ENCODE peak calls at places on chromosomes 16 and 17, in nine cellular contexts. I, S, D, A, M, N, T, Y and L are unnamed samples. For H3K4me1, the result is how much of the 10 kb centered on the place peaks cover.

GRCh38 chr16:11252482-11252931 is 3.5 kb downstream of the SOCS1 start:
- DNase-seq in I (no peak), S (no peak), D (no peak), A (no peak), M (no peak), N (no peak), T (no peak), Y (no peak), L (no peak)

GRCh38 chr17:29617481-29618271 is 5.0 kb downstream of the CORO6 start:
- DNase-seq in I (peak), S (no peak), D (peak), A (peak), M (peak), N (peak), T (no peak), Y (peak), L (peak)

GRCh38 chr17:82873521-82873920 is 33.7 kb upstream of the ZNF750 start:
- DNase-seq in I (no peak), S (no peak), D (no peak), A (no peak), M (no peak), N (no peak), T (no peak), Y (no peak), L (no peak)

GRCh38 chr16:57284952-57285263 is 436 bp upstream of the PLLP start:
- DNase-seq in I (no peak), S (no peak), D (no peak), A (no peak), M (no peak), N (no peak), T (no peak), Y (no peak), L (no peak)

GRCh38 chr17:64780096-64781012 is 118.2 kb upstream of the SMURF2 start:
- DNase-seq in I (peak), S (peak), D (peak), A (peak), M (peak), N (no peak), T (peak), Y (peak), L (peak)

GRCh38 chr17:58310511-58311428 is 17.8 kb downstream of the TSPOAP1 start:
- DNase-seq in I (peak), S (peak), D (peak), A (no peak), M (no peak), N (no peak), T (peak), Y (no peak), L (no peak)

GRCh38 chr17:58421711-58422110 is 4.4 kb upstream of the RNF43 start:
- DNase-seq in I (no peak), S (no peak), D (no peak), A (no peak), M (no peak), N (no peak), T (no peak), Y (no peak), L (no peak)

GRCh38 chr16:79595261-79595660 is 5.3 kb downstream of the MAF start:
- DNase-seq in I (no peak), S (no peak), D (peak), A (no peak), M (no peak), N (no peak), T (no peak), Y (no peak), L (no peak)

GRCh38 chr17:79831367-79832210 is 7.7 kb downstream of the CBX4 start:
- DNase-seq in I (peak), S (peak), D (peak), A (no peak), M (peak), N (no peak), T (peak), Y (no peak), L (no peak)

GRCh38 chr17:29784661-29785060 is 145.4 kb downstream of the SSH2 start:
- DNase-seq in I (no peak), S (no peak), D (no peak), A (peak), M (no peak), N (no peak), T (no peak), Y (peak), L (no peak)

GRCh38 chr17:70053241-70054234 is 21.5 kb upstream of the KCNJ16 start:
- DNase-seq in I (no peak), S (no peak), D (peak), A (no peak), M (no peak), N (no peak), T (no peak), Y (peak), L (no peak)

GRCh38 chr17:66200685-66201092 is 8.8 kb upstream of the CEP112 start:
- DNase-seq in I (peak), S (no peak), D (peak), A (peak), M (no peak), N (peak), T (peak), Y (peak), L (peak)

GRCh38 chr16:69393898-69394849 is 8.4 kb upstream of the TERF2 start:
- DNase-seq in I (no peak), S (no peak), D (no peak), A (no peak), M (no peak), N (no peak), T (no peak), Y (peak), L (peak)

GRCh38 chr16:24610421-24610765 is 71.0 kb downstream of the RBBP6 start:
- DNase-seq in I (no peak), S (no peak), D (peak), A (no peak), M (peak), N (no peak), T (no peak), Y (peak), L (no peak)

GRCh38 chr16:84563316-84563715 is 54.6 kb downstream of the COTL1 start:
- DNase-seq in I (no peak), S (no peak), D (no peak), A (no peak), M (no peak), N (no peak), T (no peak), Y (no peak), L (no peak)

GRCh38 chr17:29625037-29625750 is 2.5 kb upstream of the CORO6 start:
- DNase-seq in I (no peak), S (no peak), D (no peak), A (no peak), M (no peak), N (no peak), T (peak), Y (peak), L (no peak)

GRCh38 chr16:65375651-65376050 is 253.8 kb upstream of the CDH11 start:
- DNase-seq in I (no peak), S (no peak), D (no peak), A (no peak), M (no peak), N (no peak), T (no peak), Y (peak), L (no peak)

GRCh38 chr16:11674001-11674817 is 6.0 kb downstream of the SNN start:
- DNase-seq in I (no peak), S (no peak), D (no peak), A (no peak), M (peak), N (no peak), T (no peak), Y (no peak), L (no peak)

GRCh38 chr17:4899341-4900230 is at the start of gene C17orf107:
- DNase-seq in I (peak), S (peak), D (peak), A (no peak), M (peak), N (no peak), T (no peak), Y (peak), L (no peak)

GRCh38 chr17:68468785-68469184 is 11.5 kb upstream of the WIPI1 start:
- DNase-seq in I (no peak), S (no peak), D (no peak), A (no peak), M (no peak), N (no peak), T (no peak), Y (no peak), L (no peak)

GRCh38 chr16:716250-716607 is 1.3 kb downstream of the METRN start:
- DNase-seq in I (peak), S (peak), D (peak), A (no peak), M (peak), N (no peak), T (peak), Y (peak), L (no peak)

GRCh38 chr17:14923981-14924380 is 341.1 kb downstream of the PMP22 start:
- DNase-seq in I (no peak), S (no peak), D (no peak), A (no peak), M (no peak), N (no peak), T (no peak), Y (peak), L (no peak)

GRCh38 chr16:12231666-12232065 is 255.1 kb downstream of the SNX29 start:
- DNase-seq in I (no peak), S (no peak), D (no peak), A (no peak), M (no peak), N (no peak), T (no peak), Y (peak), L (no peak)

GRCh38 chr17:48571826-48572417 is 6.2 kb downstream of the HOXB4 start:
- DNase-seq in I (no peak), S (no peak), D (no peak), A (no peak), M (no peak), N (no peak), T (no peak), Y (no peak), L (no peak)
- H3K4me1 ChIP-seq in I (under half), S (under half), D (under half), A (under half), M (under half), N (under half), T (under half), Y (under half), L (under half)

DNA sequence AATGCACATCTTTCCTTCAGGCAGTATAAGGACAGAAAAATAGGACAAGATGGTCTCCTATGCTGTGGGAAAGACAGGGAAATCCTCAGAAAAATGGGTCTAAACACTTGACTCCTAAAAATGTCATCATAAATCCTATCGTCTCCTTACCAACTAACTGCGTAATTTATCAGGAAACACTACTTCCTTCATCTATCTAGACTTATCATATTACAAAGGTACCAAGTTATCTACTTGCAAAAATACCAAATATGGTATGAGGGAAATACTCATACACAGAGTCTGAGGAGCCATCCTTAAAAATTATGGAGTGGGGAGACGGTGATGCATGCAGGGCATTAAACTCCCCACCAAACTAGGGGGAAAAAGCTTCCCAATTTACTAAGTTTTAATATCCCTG is 44.1 kb downstream of the GRB2 start:
- DNase-seq in I (no peak), S (no peak), D (no peak), A (no peak), M (no peak), N (no peak), T (no peak), Y (no peak), L (no peak)
- H3K4me1 ChIP-seq in I (half or more), S (under half), D (under half), A (half or more), M (under half), N (half or more), T (under half), Y (under half), L (under half)

GRCh38 chr17:17667947-17668346 is 13.3 kb upstream of the RAI1 start:
- DNase-seq in I (no peak), S (no peak), D (no peak), A (no peak), M (no peak), N (no peak), T (no peak), Y (no peak), L (no peak)

GRCh38 chr17:17668358-17668757 is 12.9 kb upstream of the RAI1 start:
- DNase-seq in I (no peak), S (no peak), D (no peak), A (no peak), M (no peak), N (no peak), T (no peak), Y (no peak), L (no peak)

GRCh38 chr17:17666111-17666714 is 15.0 kb upstream of the RAI1 start:
- DNase-seq in I (peak), S (no peak), D (no peak), A (no peak), M (no peak), N (peak), T (no peak), Y (peak), L (no peak)

GRCh38 chr17:17665255-17665654 is 16.0 kb upstream of the RAI1 start:
- DNase-seq in I (no peak), S (no peak), D (no peak), A (no peak), M (no peak), N (no peak), T (no peak), Y (no peak), L (no peak)

DNA sequence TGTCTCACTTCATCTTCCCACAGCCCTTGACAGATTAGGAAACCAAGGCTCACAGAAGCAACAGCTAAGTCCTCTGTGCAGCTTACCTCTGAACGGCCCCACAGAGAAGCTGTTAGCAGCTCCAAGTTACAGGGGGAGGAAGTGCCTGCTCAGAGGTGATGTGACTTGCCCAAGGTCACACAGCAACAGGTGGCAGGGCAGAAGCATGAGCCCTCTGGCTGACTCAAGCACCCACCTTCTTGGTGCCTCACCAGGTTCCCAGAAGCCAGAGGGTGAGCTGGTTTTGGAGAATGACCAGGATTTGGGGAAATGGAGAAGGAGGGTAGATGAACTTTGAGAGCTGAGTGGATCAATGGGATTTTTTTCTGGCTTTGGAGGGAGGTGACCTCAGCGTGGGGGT is 14.0 kb upstream of the RAI1 start:
- DNase-seq in I (no peak), S (no peak), D (no peak), A (no peak), M (no peak), N (peak), T (no peak), Y (no peak), L (no peak)
- H3K4me1 ChIP-seq in I (under half), S (under half), D (under half), A (under half), M (under half), N (half or more), T (under half), Y (under half), L (under half)

GRCh38 chr16:2159052-2159838 is 3.7 kb downstream of the TRAF7 start:
- DNase-seq in I (peak), S (no peak), D (peak), A (no peak), M (peak), N (no peak), T (no peak), Y (peak), L (no peak)

GRCh38 chr16:2163211-2163881 is 7.8 kb downstream of the TRAF7 start:
- DNase-seq in I (peak), S (peak), D (no peak), A (no peak), M (no peak), N (no peak), T (no peak), Y (no peak), L (no peak)

GRCh38 chr16:2160915-2161551 is 5.5 kb downstream of the TRAF7 start:
- DNase-seq in I (peak), S (no peak), D (peak), A (no peak), M (no peak), N (no peak), T (no peak), Y (peak), L (no peak)

GRCh38 chr16:2162676-2163118 is 7.1 kb downstream of the TRAF7 start:
- DNase-seq in I (no peak), S (no peak), D (no peak), A (no peak), M (no peak), N (no peak), T (no peak), Y (no peak), L (no peak)

GRCh38 chr16:2161911-2162310 is 6.3 kb downstream of the TRAF7 start:
- DNase-seq in I (no peak), S (no peak), D (no peak), A (no peak), M (no peak), N (no peak), T (no peak), Y (no peak), L (no peak)
- H3K4me1 ChIP-seq in I (half or more), S (under half), D (under half), A (under half), M (under half), N (under half), T (under half), Y (under half), L (under half)

GRCh38 chr17:78409191-78409621 is 30.8 kb downstream of the PGS1 start:
- DNase-seq in I (peak), S (no peak), D (no peak), A (no peak), M (peak), N (no peak), T (no peak), Y (no peak), L (peak)

GRCh38 chr17:78411241-78411855 is 32.9 kb downstream of the PGS1 start:
- DNase-seq in I (no peak), S (no peak), D (no peak), A (no peak), M (no peak), N (no peak), T (no peak), Y (no peak), L (peak)

GRCh38 chr17:78414178-78415162 is 36.0 kb downstream of the PGS1 start:
- DNase-seq in I (no peak), S (no peak), D (no peak), A (no peak), M (no peak), N (no peak), T (no peak), Y (no peak), L (no peak)

GRCh38 chr17:78415821-78416301 is 37.4 kb downstream of the PGS1 start:
- DNase-seq in I (no peak), S (no peak), D (no peak), A (no peak), M (no peak), N (no peak), T (no peak), Y (no peak), L (no peak)

GRCh38 chr17:78412403-78412802 is 34.0 kb downstream of the PGS1 start:
- DNase-seq in I (no peak), S (no peak), D (no peak), A (peak), M (no peak), N (no peak), T (peak), Y (peak), L (no peak)
- H3K4me1 ChIP-seq in I (half or more), S (under half), D (under half), A (under half), M (under half), N (under half), T (under half), Y (under half), L (under half)

GRCh38 chr16:85619089-85619850 is 6.1 kb downstream of the GSE1 start:
- DNase-seq in I (no peak), S (no peak), D (no peak), A (no peak), M (no peak), N (no peak), T (no peak), Y (no peak), L (no peak)
- H3K4me1 ChIP-seq in I (half or more), S (under half), D (under half), A (under half), M (under half), N (under half), T (under half), Y (under half), L (under half)

DNA sequence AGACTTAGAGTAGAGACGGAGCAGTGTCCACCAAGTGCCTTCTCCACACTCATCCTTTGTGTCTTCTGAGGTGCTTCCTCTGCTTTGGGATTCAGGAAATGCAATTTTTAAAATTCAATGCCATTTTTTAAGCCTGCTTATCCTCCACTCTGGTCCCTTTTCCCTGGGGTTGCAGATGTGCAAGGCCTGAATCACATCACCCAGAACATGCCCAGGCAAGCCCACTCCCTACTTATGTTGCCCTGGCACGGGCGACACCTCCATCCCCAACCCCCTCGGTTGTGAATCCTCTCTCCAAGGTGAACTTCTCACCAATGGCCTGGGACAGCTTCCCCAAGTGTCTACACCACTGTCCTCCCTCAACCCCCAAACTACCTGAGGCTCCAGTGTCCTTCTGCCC is 116.2 kb downstream of the C17orf67 start:
- DNase-seq in I (no peak), S (no peak), D (no peak), A (no peak), M (no peak), N (no peak), T (no peak), Y (no peak), L (no peak)
- H3K4me1 ChIP-seq in I (under half), S (under half), D (under half), A (under half), M (under half), N (under half), T (under half), Y (under half), L (under half)

GRCh38 chr16:30090607-30091332 is 954 bp downstream of the TBX6 start:
- DNase-seq in I (no peak), S (no peak), D (no peak), A (no peak), M (peak), N (no peak), T (no peak), Y (no peak), L (no peak)
- H3K4me1 ChIP-seq in I (half or more), S (under half), D (under half), A (under half), M (under half), N (under half), T (under half), Y (under half), L (under half)